ENCODE peak calls at places on chromosome 2, in six cellular contexts. S, J, K, F, G and V are unnamed samples.

GRCh38 chr2:86764661-86765307 is 25.9 kb downstream of the CD8A start:
- DNase-seq in K (peak), F (no peak), S (peak), J (no peak), G (peak), V (peak)

GRCh38 chr2:215465246-215465645 is 29.4 kb upstream of the FN1 start:
- DNase-seq in F (no peak), J (no peak), K (peak), G (no peak), S (peak), V (no peak)

GRCh38 chr2:217489145-217489960 is 513.4 kb downstream of the TNS1 start:
- DNase-seq in J (peak), F (no peak), S (no peak), G (no peak), K (no peak), V (no peak)

GRCh38 chr2:210593166-210593565 is 36.8 kb downstream of the CPS1 start:
- DNase-seq in G (peak), K (peak), F (no peak), S (peak), J (no peak), V (no peak)

GRCh38 chr2:1453561-1453960 is 40.3 kb downstream of the TPO start:
- DNase-seq in G (no peak), S (no peak), J (no peak), F (no peak), K (no peak), V (no peak)

GRCh38 chr2:45435316-45435715 is 175.8 kb downstream of the SRBD1 start:
- DNase-seq in J (no peak), K (no peak), G (peak), S (peak), F (no peak), V (no peak)

GRCh38 chr2:233422050-233422639 is 67.9 kb downstream of the DGKD start:
- DNase-seq in F (no peak), G (no peak), K (no peak), J (no peak), S (no peak), V (no peak)

GRCh38 chr2:176388886-176389285 is 119.6 kb downstream of the MTX2 start:
- DNase-seq in F (no peak), G (no peak), J (no peak), S (no peak), K (no peak), V (no peak)

GRCh38 chr2:25091265-25091664 is 49.4 kb downstream of the EFR3B start:
- DNase-seq in G (no peak), F (no peak), S (no peak), J (no peak), K (no peak), V (no peak)

GRCh38 chr2:207754498-207755383 is 15.0 kb downstream of the FZD5 start:
- DNase-seq in J (no peak), S (no peak), K (no peak), F (no peak), G (no peak), V (no peak)

GRCh38 chr2:59182249-59182648 is 941.1 kb upstream of the FANCL start:
- DNase-seq in F (peak), G (peak), J (peak), K (peak), S (peak), V (peak)

GRCh38 chr2:236871500-236872001 is 214.1 kb upstream of the COPS8 start:
- DNase-seq in G (peak), S (peak), F (no peak), K (no peak), J (no peak), V (no peak)

GRCh38 chr2:179843541-179843940 is 17.9 kb downstream of the ZNF385B start:
- DNase-seq in F (no peak), J (no peak), G (no peak), K (no peak), S (no peak), V (no peak)

GRCh38 chr2:66802877-66803276 is 368.0 kb downstream of the MEIS1 start:
- DNase-seq in K (no peak), F (no peak), J (no peak), S (no peak), G (no peak), V (no peak)

GRCh38 chr2:120565929-120566328 is 169.7 kb upstream of the GLI2 start:
- DNase-seq in J (no peak), F (no peak), K (no peak), G (no peak), S (no peak), V (no peak)

GRCh38 chr2:195649629-195650190 is 7.3 kb upstream of the SLC39A10 start:
- DNase-seq in S (no peak), F (no peak), J (no peak), K (no peak), G (no peak), V (no peak)

GRCh38 chr2:86021396-86022378 is 84.0 kb downstream of the POLR1A start:
- DNase-seq in F (no peak), G (no peak), K (no peak), S (no peak), J (no peak), V (no peak)

GRCh38 chr2:187424156-187424555 is 23.9 kb downstream of the CALCRL start:
- DNase-seq in G (no peak), J (no peak), F (no peak), K (peak), S (no peak), V (no peak)

GRCh38 chr2:120518819-120519218 is 172.9 kb downstream of the INHBB start:
- DNase-seq in J (no peak), K (no peak), S (no peak), F (no peak), G (no peak), V (no peak)

GRCh38 chr2:123258864-123259263 is 766.2 kb upstream of the CNTNAP5 start:
- DNase-seq in K (peak), F (no peak), S (no peak), J (no peak), G (no peak), V (no peak)

GRCh38 chr2:191318037-191318728 is 73.0 kb downstream of the MYO1B start:
- DNase-seq in G (peak), K (peak), S (peak), F (no peak), J (no peak), V (no peak)
- H3K27ac ChIP-seq in G (peak), K (no peak), S (peak), F (no peak), J (no peak), V (no peak)

GRCh38 chr2:203893823-203894222 is 26.3 kb downstream of the CTLA4 start:
- DNase-seq in K (no peak), F (no peak), S (no peak), J (no peak), G (no peak), V (no peak)

GRCh38 chr2:203892207-203892606 is 24.6 kb downstream of the CTLA4 start:
- DNase-seq in J (no peak), K (peak), S (no peak), G (no peak), F (no peak), V (no peak)

GRCh38 chr2:203890733-203891132 is 23.2 kb downstream of the CTLA4 start:
- DNase-seq in F (no peak), S (no peak), K (no peak), G (no peak), J (no peak), V (no peak)

GRCh38 chr2:203893386-203893785 is 25.8 kb downstream of the CTLA4 start:
- DNase-seq in J (no peak), S (peak), F (no peak), G (no peak), K (no peak), V (no peak)

DNA sequence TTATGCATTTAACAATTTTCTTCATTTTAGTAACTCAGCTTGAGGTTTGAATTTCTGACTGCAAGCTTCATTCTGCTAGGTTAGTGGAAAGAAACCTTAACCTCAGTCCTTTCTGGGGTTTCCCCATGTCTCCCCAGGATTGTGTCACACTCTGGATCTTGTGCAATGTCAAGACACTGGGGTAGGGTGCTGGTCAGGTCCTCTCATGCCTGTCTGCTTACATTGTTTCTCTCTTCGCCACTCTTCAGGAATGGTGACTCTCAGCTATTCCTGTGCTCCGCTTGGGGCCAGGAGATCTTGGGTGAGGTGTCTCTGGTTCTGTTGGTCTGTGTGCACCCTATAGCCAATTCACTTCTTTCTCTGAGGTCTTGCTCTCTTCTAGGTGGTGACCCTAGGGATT is 23.9 kb downstream of the CTLA4 start:
- DNase-seq in J (no peak), G (no peak), S (no peak), K (no peak), F (no peak), V (no peak)
- H2BK15ac ChIP-seq in J (no peak), G (no peak), S (no peak), K (no peak), F (no peak), V (no peak)

GRCh38 chr2:105521616-105522015 is 122.8 kb upstream of the FHL2 start:
- DNase-seq in J (no peak), K (no peak), S (no peak), G (no peak), F (no peak), V (no peak)

GRCh38 chr2:105517814-105518705 is 119.2 kb upstream of the FHL2 start:
- DNase-seq in F (no peak), K (no peak), J (no peak), G (peak), S (no peak), V (no peak)

GRCh38 chr2:105519516-105519915 is 120.7 kb upstream of the FHL2 start:
- DNase-seq in S (no peak), K (no peak), G (no peak), F (no peak), J (no peak), V (no peak)

GRCh38 chr2:105521176-105521575 is 122.3 kb upstream of the FHL2 start:
- DNase-seq in K (peak), F (no peak), G (peak), J (no peak), S (peak), V (peak)

GRCh38 chr2:105518897-105519296 is 120.0 kb upstream of the FHL2 start:
- DNase-seq in J (no peak), K (peak), G (peak), S (no peak), F (no peak), V (no peak)
- H3K27ac ChIP-seq in J (no peak), K (no peak), G (no peak), S (no peak), F (no peak), V (no peak)

GRCh38 chr2:8252997-8253694 is 428.7 kb upstream of the ID2 start:
- DNase-seq in J (no peak), S (no peak), F (no peak), G (no peak), K (peak), V (no peak)
- H2BK15ac ChIP-seq in J (no peak), S (no peak), F (peak), G (no peak), K (no peak), V (no peak)

GRCh38 chr2:128322651-128323491 is 4.2 kb upstream of the HS6ST1 start:
- DNase-seq in S (no peak), K (peak), J (peak), G (no peak), F (no peak), V (no peak)

GRCh38 chr2:128320609-128321420 is 2.1 kb upstream of the HS6ST1 start:
- DNase-seq in G (no peak), J (no peak), F (no peak), S (no peak), K (no peak), V (no peak)

GRCh38 chr2:128319773-128320608 is 1.3 kb upstream of the HS6ST1 start:
- DNase-seq in F (no peak), J (peak), S (no peak), G (no peak), K (no peak), V (no peak)

GRCh38 chr2:128321784-128322650 is 3.3 kb upstream of the HS6ST1 start:
- DNase-seq in J (peak), G (peak), K (peak), S (peak), F (peak), V (peak)

GRCh38 chr2:128321421-128321775 is 2.7 kb upstream of the HS6ST1 start:
- DNase-seq in S (no peak), J (peak), K (no peak), G (peak), F (no peak), V (no peak)
- H3K27ac ChIP-seq in S (peak), J (no peak), K (no peak), G (no peak), F (no peak), V (no peak)

GRCh38 chr2:237901932-237902846 is 42.8 kb downstream of the RAMP1 start:
- DNase-seq in G (no peak), K (peak), J (peak), F (no peak), S (no peak), V (no peak)
- H2BK15ac ChIP-seq in G (no peak), K (no peak), J (no peak), F (no peak), S (no peak), V (no peak)

DNA sequence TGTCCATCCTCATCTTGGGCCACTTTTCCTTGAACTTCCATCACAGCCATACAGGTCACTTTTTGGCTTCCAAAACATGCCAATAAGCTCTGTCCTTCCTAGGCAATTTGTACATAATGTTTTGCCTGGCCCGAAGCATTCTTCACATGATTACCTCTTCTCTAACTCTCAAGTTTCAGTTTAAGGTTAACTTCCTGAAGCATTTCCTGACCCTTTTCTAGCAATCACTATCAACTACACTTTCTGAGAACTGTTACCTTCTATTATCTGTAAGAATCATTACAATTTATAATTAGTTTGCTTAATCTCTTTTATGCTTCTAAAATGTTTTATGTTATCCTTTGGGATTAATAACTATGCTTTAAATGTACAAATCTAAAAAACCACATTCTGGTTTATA is 76.2 kb downstream of the C2orf74 start:
- DNase-seq in F (no peak), S (no peak), K (no peak), G (no peak), J (no peak), V (no peak)
- H3K27ac ChIP-seq in F (no peak), S (no peak), K (no peak), G (no peak), J (no peak), V (no peak)

GRCh38 chr2:62439425-62439824 is 66.6 kb downstream of the TMEM17 start:
- DNase-seq in K (no peak), J (no peak), G (no peak), F (no peak), S (no peak), V (no peak)
- H2BK15ac ChIP-seq in K (no peak), J (no peak), G (no peak), F (no peak), S (no peak), V (no peak)

DNA sequence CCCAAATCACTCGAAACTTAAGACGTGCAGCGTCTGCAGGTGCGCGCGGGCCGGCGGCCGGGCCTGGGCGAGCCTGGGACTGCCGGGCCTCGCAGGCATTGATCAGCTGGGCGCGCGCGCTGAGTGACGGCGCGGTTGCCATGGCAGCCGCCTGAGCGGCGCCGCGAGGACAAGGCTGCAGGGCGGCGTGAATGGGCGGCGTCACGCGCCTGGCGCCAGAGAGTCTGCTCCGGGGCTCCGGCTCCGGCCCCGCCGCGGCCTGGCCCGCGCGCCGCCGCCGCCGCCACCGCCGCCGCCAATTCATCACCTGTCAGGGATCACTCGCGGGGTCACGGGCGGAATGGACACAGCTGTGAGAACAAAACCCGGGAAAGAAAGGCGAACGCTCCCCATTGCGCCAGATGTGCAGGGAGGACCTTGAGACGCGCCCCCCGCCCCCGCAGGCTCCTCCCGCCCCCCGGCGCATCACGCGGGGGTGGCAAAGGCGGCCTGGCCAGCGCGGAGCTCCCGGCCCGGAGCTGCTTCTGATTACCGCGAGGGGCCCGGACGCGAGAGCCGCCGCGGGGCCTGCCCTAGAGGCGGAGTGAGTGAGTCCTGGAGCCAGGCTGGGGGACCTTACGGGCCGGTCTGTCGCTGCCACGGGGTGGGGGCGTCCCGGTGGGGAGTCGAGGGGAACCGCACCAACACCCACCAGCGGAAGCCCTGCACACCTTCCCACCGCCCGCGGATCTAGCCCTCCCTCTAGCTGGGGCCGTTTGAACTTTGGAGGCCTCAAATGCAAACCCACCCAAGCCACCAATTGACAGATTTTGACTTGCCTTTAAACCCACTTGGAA is 2.9 kb upstream of the ID2 start:
- DNase-seq in F (peak), J (peak), K (peak), S (peak), G (peak), V (peak)
- H3K27ac ChIP-seq in F (no peak), J (no peak), K (peak), S (peak), G (peak), V (peak)

GRCh38 chr2:39530423-39530866 is 93.4 kb upstream of the MAP4K3 start:
- DNase-seq in S (peak), F (no peak), K (no peak), G (peak), J (no peak), V (no peak)

GRCh38 chr2:39528701-39529100 is 91.6 kb upstream of the MAP4K3 start:
- DNase-seq in G (peak), K (no peak), J (no peak), S (no peak), F (no peak), V (no peak)

GRCh38 chr2:39532933-39533332 is 95.8 kb upstream of the MAP4K3 start:
- DNase-seq in K (no peak), G (no peak), S (no peak), J (no peak), F (no peak), V (no peak)

GRCh38 chr2:39529836-39530235 is 92.8 kb upstream of the MAP4K3 start:
- DNase-seq in G (no peak), J (no peak), F (no peak), K (no peak), S (no peak), V (no peak)

DNA sequence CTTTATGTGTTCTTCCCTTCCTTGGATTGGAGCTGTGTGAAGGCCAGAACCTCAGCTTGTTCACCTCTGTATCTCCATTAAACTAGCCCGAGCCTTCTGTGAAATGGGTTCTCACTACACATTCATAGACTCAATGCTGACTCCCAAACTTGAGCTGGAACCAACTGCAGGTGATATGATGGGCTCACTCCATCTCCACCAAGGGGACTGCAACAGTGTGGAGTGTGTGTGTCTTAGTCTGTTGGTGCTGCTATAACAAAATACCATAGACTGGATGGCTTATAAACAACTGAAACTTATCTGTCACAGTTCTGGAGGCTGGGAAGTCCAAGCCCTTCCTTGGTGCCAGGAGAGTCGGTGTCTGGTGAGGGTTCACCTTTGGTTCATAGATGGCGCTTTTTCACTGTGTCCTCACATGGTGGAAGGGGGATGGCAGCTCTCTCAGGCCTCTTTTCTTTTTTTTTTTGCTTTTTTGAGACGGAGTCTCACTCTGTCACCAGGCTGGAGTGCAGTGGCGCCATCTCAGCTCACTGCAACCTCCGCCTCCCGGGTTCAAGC is 94.2 kb upstream of the MAP4K3 start:
- DNase-seq in K (no peak), S (no peak), J (no peak), F (no peak), G (no peak), V (no peak)
- H2BK15ac ChIP-seq in K (no peak), S (peak), J (no peak), F (no peak), G (peak), V (no peak)